ENCODE peak calls at places on chromosomes 12 and 14, in seven cellular contexts. One of them, this sample, is unnamed.

GRCh38 chr14:101062065-101062450 is 158.5 kb upstream of the RTL1 start:
- DNase-seq in cardiac muscle cell: no peak
- DNase-seq in esophagus muscularis mucosa: no peak
- DNase-seq in ovary: no peak
- DNase-seq in uterus: no peak
- DNase-seq in HepG2: no peak
- DNase-seq in A549: no peak
- DNase-seq in this sample: no peak

GRCh38 chr14:52125885-52126284 is 57.0 kb upstream of the NID2 start:
- DNase-seq in HepG2: no peak
- DNase-seq in cardiac muscle cell: no peak
- DNase-seq in esophagus muscularis mucosa: no peak
- DNase-seq in ovary: no peak
- DNase-seq in A549: no peak
- DNase-seq in uterus: no peak
- DNase-seq in this sample: no peak

GRCh38 chr14:24958271-24958670 is 91.7 kb downstream of the STXBP6 start:
- DNase-seq in uterus: no peak
- DNase-seq in esophagus muscularis mucosa: no peak
- DNase-seq in ovary: no peak
- DNase-seq in A549: no peak
- DNase-seq in HepG2: no peak
- DNase-seq in cardiac muscle cell: peak
- DNase-seq in this sample: no peak

GRCh38 chr12:84660139-84660538 is 252.5 kb downstream of the SLC6A15 start:
- DNase-seq in cardiac muscle cell: no peak
- DNase-seq in uterus: no peak
- DNase-seq in esophagus muscularis mucosa: no peak
- DNase-seq in HepG2: no peak
- DNase-seq in ovary: no peak
- DNase-seq in A549: no peak
- DNase-seq in this sample: no peak

GRCh38 chr12:62533087-62533754 is 66.6 kb downstream of the MON2 start:
- DNase-seq in A549: no peak
- DNase-seq in ovary: no peak
- DNase-seq in uterus: no peak
- DNase-seq in HepG2: peak
- DNase-seq in cardiac muscle cell: no peak
- DNase-seq in esophagus muscularis mucosa: no peak
- DNase-seq in this sample: no peak

GRCh38 chr12:130954544-130954831 is 781 bp downstream of the ADGRD1 start:
- DNase-seq in cardiac muscle cell: no peak
- DNase-seq in uterus: no peak
- DNase-seq in HepG2: no peak
- DNase-seq in A549: no peak
- DNase-seq in esophagus muscularis mucosa: no peak
- DNase-seq in ovary: no peak
- DNase-seq in this sample: no peak

GRCh38 chr12:27123642-27124041 is 41.3 kb upstream of the C12orf71 start:
- DNase-seq in cardiac muscle cell: peak
- DNase-seq in esophagus muscularis mucosa: no peak
- DNase-seq in HepG2: peak
- DNase-seq in uterus: no peak
- DNase-seq in ovary: no peak
- DNase-seq in A549: peak
- DNase-seq in this sample: no peak

GRCh38 chr14:61608245-61609142 is 86.8 kb upstream of the HIF1A start:
- DNase-seq in uterus: no peak
- DNase-seq in HepG2: peak
- DNase-seq in esophagus muscularis mucosa: no peak
- DNase-seq in cardiac muscle cell: peak
- DNase-seq in A549: no peak
- DNase-seq in ovary: no peak
- DNase-seq in this sample: no peak

GRCh38 chr12:102539651-102540553 is 59.5 kb upstream of the IGF1 start:
- DNase-seq in HepG2: peak
- DNase-seq in esophagus muscularis mucosa: no peak
- DNase-seq in cardiac muscle cell: peak
- DNase-seq in uterus: no peak
- DNase-seq in ovary: no peak
- DNase-seq in A549: peak
- DNase-seq in this sample: peak

GRCh38 chr12:60980558-60980957 is 1279.6 kb upstream of the USP15 start:
- DNase-seq in esophagus muscularis mucosa: no peak
- DNase-seq in HepG2: no peak
- DNase-seq in A549: no peak
- DNase-seq in cardiac muscle cell: no peak
- DNase-seq in uterus: no peak
- DNase-seq in ovary: no peak
- DNase-seq in this sample: no peak

GRCh38 chr14:89723930-89724915 is 230.3 kb downstream of the EFCAB11 start:
- DNase-seq in A549: no peak
- DNase-seq in HepG2: no peak
- DNase-seq in esophagus muscularis mucosa: no peak
- DNase-seq in cardiac muscle cell: no peak
- DNase-seq in ovary: no peak
- DNase-seq in uterus: no peak
- DNase-seq in this sample: no peak

GRCh38 chr14:98198385-98198784 is 1073.6 kb downstream of the BCL11B start:
- DNase-seq in ovary: no peak
- DNase-seq in HepG2: no peak
- DNase-seq in esophagus muscularis mucosa: no peak
- DNase-seq in A549: no peak
- DNase-seq in uterus: no peak
- DNase-seq in cardiac muscle cell: no peak
- DNase-seq in this sample: no peak

GRCh38 chr12:92059976-92060375 is 85.7 kb downstream of the BTG1 start:
- DNase-seq in ovary: no peak
- DNase-seq in A549: no peak
- DNase-seq in cardiac muscle cell: peak
- DNase-seq in esophagus muscularis mucosa: no peak
- DNase-seq in uterus: no peak
- DNase-seq in HepG2: no peak
- DNase-seq in this sample: peak

GRCh38 chr12:119649202-119649808 is 18.6 kb upstream of the PRKAB1 start:
- DNase-seq in cardiac muscle cell: peak
- DNase-seq in esophagus muscularis mucosa: no peak
- DNase-seq in ovary: no peak
- DNase-seq in uterus: no peak
- DNase-seq in A549: peak
- DNase-seq in HepG2: no peak
- DNase-seq in this sample: no peak

GRCh38 chr12:96060041-96060440 is 24.7 kb upstream of the LTA4H start:
- DNase-seq in HepG2: no peak
- DNase-seq in uterus: no peak
- DNase-seq in esophagus muscularis mucosa: no peak
- DNase-seq in cardiac muscle cell: no peak
- DNase-seq in A549: no peak
- DNase-seq in ovary: no peak
- DNase-seq in this sample: no peak

GRCh38 chr14:101246894-101247853 is 314.1 kb upstream of the DIO3 start:
- DNase-seq in cardiac muscle cell: no peak
- DNase-seq in esophagus muscularis mucosa: no peak
- DNase-seq in A549: no peak
- DNase-seq in HepG2: no peak
- DNase-seq in ovary: no peak
- DNase-seq in uterus: no peak
- DNase-seq in this sample: no peak

GRCh38 chr12:6532051-6532926 is 2.0 kb upstream of the GAPDH start:
- DNase-seq in esophagus muscularis mucosa: no peak
- DNase-seq in A549: peak
- DNase-seq in ovary: no peak
- DNase-seq in uterus: peak
- DNase-seq in HepG2: peak
- DNase-seq in cardiac muscle cell: peak
- DNase-seq in this sample: peak

GRCh38 chr14:34650786-34651584 is 21.0 kb upstream of the SNX6 start:
- DNase-seq in ovary: peak
- DNase-seq in HepG2: no peak
- DNase-seq in cardiac muscle cell: peak
- DNase-seq in uterus: no peak
- DNase-seq in A549: peak
- DNase-seq in esophagus muscularis mucosa: no peak
- DNase-seq in this sample: peak

GRCh38 chr12:52836042-52836466 is 1.9 kb upstream of the KRT79 start:
- DNase-seq in esophagus muscularis mucosa: no peak
- DNase-seq in uterus: no peak
- DNase-seq in ovary: no peak
- DNase-seq in A549: no peak
- DNase-seq in cardiac muscle cell: peak
- DNase-seq in HepG2: no peak
- DNase-seq in this sample: peak

GRCh38 chr14:78202178-78202577 is 32.0 kb downstream of the NRXN3 start:
- DNase-seq in esophagus muscularis mucosa: no peak
- DNase-seq in uterus: no peak
- DNase-seq in HepG2: no peak
- DNase-seq in ovary: no peak
- DNase-seq in A549: no peak
- DNase-seq in cardiac muscle cell: no peak
- DNase-seq in this sample: no peak

DNA sequence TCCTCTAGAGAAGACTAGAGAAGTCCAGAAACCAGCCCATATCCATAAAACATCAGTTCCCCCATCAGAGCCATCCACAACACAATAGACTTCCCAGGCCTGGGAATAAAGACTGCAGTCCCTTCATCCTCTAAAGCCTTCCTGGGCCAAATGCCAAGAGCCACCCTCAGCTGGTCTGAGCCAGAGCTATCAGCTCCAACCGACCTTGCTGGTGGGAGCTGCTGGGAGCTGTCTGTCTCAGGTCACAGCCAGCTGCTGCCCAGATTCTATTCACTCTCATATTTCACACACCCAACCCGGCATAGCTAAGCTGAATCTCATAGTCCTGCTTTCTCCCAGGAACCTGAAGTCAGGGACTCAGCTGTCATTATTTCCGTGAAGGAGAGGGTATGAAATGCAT is 10.9 kb upstream of the TFCP2 start:
- DNase-seq in A549: no peak
- DNase-seq in ovary: no peak
- DNase-seq in uterus: no peak
- DNase-seq in HepG2: no peak
- DNase-seq in cardiac muscle cell: peak
- DNase-seq in esophagus muscularis mucosa: no peak
- DNase-seq in this sample: peak
- H3K27ac ChIP-seq in A549: no peak
- H3K27ac ChIP-seq in ovary: no peak
- H3K27ac ChIP-seq in uterus: no peak
- H3K27ac ChIP-seq in HepG2: no peak
- H3K27ac ChIP-seq in cardiac muscle cell: peak
- H3K27ac ChIP-seq in esophagus muscularis mucosa: no peak
- H3K27ac ChIP-seq in this sample: no peak

GRCh38 chr14:20834899-20835298 is 32.3 kb upstream of the RNASE1 start:
- DNase-seq in A549: no peak
- DNase-seq in ovary: no peak
- DNase-seq in cardiac muscle cell: no peak
- DNase-seq in uterus: no peak
- DNase-seq in HepG2: no peak
- DNase-seq in esophagus muscularis mucosa: no peak
- DNase-seq in this sample: no peak

GRCh38 chr14:20830831-20831230 is 28.2 kb upstream of the RNASE1 start:
- DNase-seq in A549: no peak
- DNase-seq in HepG2: no peak
- DNase-seq in cardiac muscle cell: no peak
- DNase-seq in uterus: no peak
- DNase-seq in ovary: no peak
- DNase-seq in esophagus muscularis mucosa: no peak
- DNase-seq in this sample: no peak

GRCh38 chr14:20841096-20841495 is 38.5 kb upstream of the RNASE1 start:
- DNase-seq in cardiac muscle cell: no peak
- DNase-seq in A549: no peak
- DNase-seq in esophagus muscularis mucosa: no peak
- DNase-seq in ovary: no peak
- DNase-seq in uterus: no peak
- DNase-seq in HepG2: no peak
- DNase-seq in this sample: no peak

GRCh38 chr14:20836668-20837338 is 34.2 kb upstream of the RNASE1 start:
- DNase-seq in cardiac muscle cell: peak
- DNase-seq in A549: peak
- DNase-seq in ovary: no peak
- DNase-seq in HepG2: peak
- DNase-seq in esophagus muscularis mucosa: no peak
- DNase-seq in uterus: no peak
- DNase-seq in this sample: peak
- TF ChIP-seq CTCF in cardiac muscle cell: peak
- TF ChIP-seq CTCF in A549: peak
- TF ChIP-seq CTCF in ovary: no peak
- TF ChIP-seq CTCF in HepG2: peak
- TF ChIP-seq CTCF in esophagus muscularis mucosa: peak
- TF ChIP-seq CTCF in uterus: peak
- TF ChIP-seq CTCF in this sample: peak

DNA sequence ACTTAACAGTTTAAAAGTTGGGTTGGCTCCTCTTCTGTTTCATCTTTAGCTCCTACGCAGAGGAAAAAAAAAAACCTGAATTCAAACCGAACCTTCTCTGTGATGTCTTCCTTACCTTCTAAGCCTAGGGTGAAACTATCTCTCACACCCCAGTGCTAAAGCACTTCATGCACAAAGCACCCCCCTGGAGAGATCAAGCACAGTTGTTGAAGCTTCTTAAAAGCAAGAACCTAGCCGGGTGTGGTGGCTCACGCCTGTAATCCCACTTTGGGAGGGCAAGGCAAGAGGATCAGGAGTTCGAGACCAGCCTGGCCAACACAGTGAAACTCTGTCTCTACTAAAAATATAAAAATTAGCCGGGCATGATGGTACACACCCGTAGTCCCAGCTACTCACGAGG is 37.5 kb downstream of the CORO1C start:
- DNase-seq in uterus: no peak
- DNase-seq in ovary: no peak
- DNase-seq in HepG2: no peak
- DNase-seq in esophagus muscularis mucosa: peak
- DNase-seq in cardiac muscle cell: no peak
- DNase-seq in A549: no peak
- DNase-seq in this sample: no peak
- H3K27ac ChIP-seq in uterus: peak
- H3K27ac ChIP-seq in ovary: no peak
- H3K27ac ChIP-seq in HepG2: peak
- H3K27ac ChIP-seq in esophagus muscularis mucosa: peak
- H3K27ac ChIP-seq in cardiac muscle cell: peak
- H3K27ac ChIP-seq in A549: peak
- H3K27ac ChIP-seq in this sample: peak

DNA sequence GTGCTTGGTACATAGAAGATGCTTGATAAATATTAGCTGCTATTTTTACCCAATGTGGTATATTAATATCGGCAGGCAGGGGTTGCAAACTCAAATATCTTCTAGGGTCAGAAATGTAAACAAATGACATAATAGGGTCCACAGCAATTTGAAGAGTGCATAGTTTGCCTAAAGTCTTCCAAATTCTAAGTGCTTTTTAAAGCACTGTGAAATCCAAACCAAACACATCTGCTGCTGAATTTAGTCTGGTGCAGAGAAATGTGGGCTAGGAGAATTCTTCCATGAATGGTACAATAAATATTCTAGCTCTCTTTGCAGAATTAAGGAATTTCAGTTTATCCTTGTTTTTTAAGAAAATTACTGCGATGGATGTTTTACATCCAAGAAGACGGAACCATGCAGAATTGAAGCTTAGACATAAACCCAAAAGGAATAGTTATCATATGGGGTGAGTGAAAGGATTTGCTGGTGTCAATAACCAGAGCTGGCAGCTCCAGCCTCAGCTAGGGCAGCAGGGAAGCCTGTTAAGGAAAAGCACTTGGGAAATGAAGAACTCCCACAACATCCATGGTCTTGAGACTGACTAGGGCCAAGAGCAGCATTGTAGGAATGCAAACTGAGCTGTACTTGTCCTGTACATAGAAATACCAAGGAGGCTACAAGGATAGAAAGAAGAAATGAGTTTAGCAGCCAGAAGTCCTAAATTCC is 65.5 kb downstream of the PTPRR start:
- DNase-seq in A549: no peak
- DNase-seq in ovary: no peak
- DNase-seq in cardiac muscle cell: peak
- DNase-seq in HepG2: no peak
- DNase-seq in uterus: no peak
- DNase-seq in esophagus muscularis mucosa: no peak
- DNase-seq in this sample: no peak
- TF ChIP-seq CTCF in A549: no peak
- TF ChIP-seq CTCF in ovary: no peak
- TF ChIP-seq CTCF in cardiac muscle cell: no peak
- TF ChIP-seq CTCF in HepG2: no peak
- TF ChIP-seq CTCF in uterus: no peak
- TF ChIP-seq CTCF in esophagus muscularis mucosa: no peak
- TF ChIP-seq CTCF in this sample: no peak

This sample was measured in brain microvascular endothelial cell.